ENCODE peak calls at places on chromosomes 11 and 22, in nine cellular contexts. One of them, this sample, is unnamed.

GRCh38 chr11:104609297-104609696 is 289.0 kb downstream of the CASP12 start:
- DNase-seq in AG04449: no peak
- DNase-seq in hippocampal formation: peak; percentile 26
- DNase-seq in RWPE2: no peak
- DNase-seq in AG04450: peak; percentile 38
- DNase-seq in NCI-H446 treated with DMSO at 0.1 percent for 48 hours: peak; percentile 93
- DNase-seq in GM20000: peak; percentile 39
- DNase-seq in brain microvascular endothelial cell: peak; percentile 40
- DNase-seq in GDM1: no peak
- DNase-seq in this sample: peak; percentile 51

GRCh38 chr11:97743205-97743742 is 1277.5 kb upstream of the CNTN5 start:
- DNase-seq in hippocampal formation: no peak
- DNase-seq in AG04449: no peak
- DNase-seq in GM20000: no peak
- DNase-seq in AG04450: no peak
- DNase-seq in RWPE2: no peak
- DNase-seq in NCI-H446 treated with DMSO at 0.1 percent for 48 hours: no peak
- DNase-seq in brain microvascular endothelial cell: peak; percentile 52
- DNase-seq in GDM1: peak; percentile 57
- DNase-seq in this sample: no peak

GRCh38 chr11:1290052-1291040 is 19.1 kb downstream of the TOLLIP start:
- DNase-seq in GDM1: no peak
- DNase-seq in hippocampal formation: no peak
- DNase-seq in brain microvascular endothelial cell: no peak
- DNase-seq in GM20000: no peak
- DNase-seq in AG04450: no peak
- DNase-seq in RWPE2: no peak
- DNase-seq in NCI-H446 treated with DMSO at 0.1 percent for 48 hours: no peak
- DNase-seq in AG04449: no peak
- DNase-seq in this sample: no peak

GRCh38 chr11:112511906-112512305 is 251.2 kb upstream of the PLET1 start:
- DNase-seq in GM20000: no peak
- DNase-seq in RWPE2: no peak
- DNase-seq in NCI-H446 treated with DMSO at 0.1 percent for 48 hours: no peak
- DNase-seq in GDM1: no peak
- DNase-seq in brain microvascular endothelial cell: no peak
- DNase-seq in AG04450: no peak
- DNase-seq in hippocampal formation: no peak
- DNase-seq in AG04449: no peak
- DNase-seq in this sample: no peak

GRCh38 chr22:20566420-20567260 is 59.2 kb downstream of the MED15 start:
- DNase-seq in brain microvascular endothelial cell: no peak
- DNase-seq in GM20000: no peak
- DNase-seq in GDM1: no peak
- DNase-seq in NCI-H446 treated with DMSO at 0.1 percent for 48 hours: peak; percentile 55
- DNase-seq in RWPE2: no peak
- DNase-seq in AG04450: no peak
- DNase-seq in hippocampal formation: no peak
- DNase-seq in AG04449: peak; percentile 82
- DNase-seq in this sample: peak; percentile 41

GRCh38 chr11:46666982-46667590 is 33.3 kb downstream of the ARHGAP1 start:
- DNase-seq in GDM1: no peak
- DNase-seq in brain microvascular endothelial cell: no peak
- DNase-seq in AG04450: no peak
- DNase-seq in GM20000: no peak
- DNase-seq in RWPE2: no peak
- DNase-seq in NCI-H446 treated with DMSO at 0.1 percent for 48 hours: no peak
- DNase-seq in hippocampal formation: no peak
- DNase-seq in AG04449: no peak
- DNase-seq in this sample: no peak

GRCh38 chr11:66670816-66671215 is 6.9 kb downstream of the RBM4B start:
- DNase-seq in GDM1: no peak
- DNase-seq in AG04450: no peak
- DNase-seq in hippocampal formation: no peak
- DNase-seq in GM20000: no peak
- DNase-seq in AG04449: no peak
- DNase-seq in RWPE2: no peak
- DNase-seq in brain microvascular endothelial cell: no peak
- DNase-seq in NCI-H446 treated with DMSO at 0.1 percent for 48 hours: no peak
- DNase-seq in this sample: no peak

GRCh38 chr11:90222152-90222458 is 744 bp downstream of the CHORDC1 start:
- DNase-seq in RWPE2: no peak
- DNase-seq in GM20000: no peak
- DNase-seq in hippocampal formation: no peak
- DNase-seq in AG04450: no peak
- DNase-seq in GDM1: no peak
- DNase-seq in brain microvascular endothelial cell: no peak
- DNase-seq in AG04449: no peak
- DNase-seq in NCI-H446 treated with DMSO at 0.1 percent for 48 hours: no peak
- DNase-seq in this sample: peak; percentile 5

GRCh38 chr11:67437082-67437821 is at the start of gene PTPRCAP:
- DNase-seq in AG04449: no peak
- DNase-seq in brain microvascular endothelial cell: no peak
- DNase-seq in AG04450: no peak
- DNase-seq in hippocampal formation: no peak
- DNase-seq in RWPE2: no peak
- DNase-seq in NCI-H446 treated with DMSO at 0.1 percent for 48 hours: no peak
- DNase-seq in GM20000: peak; percentile 85
- DNase-seq in GDM1: peak; percentile 77
- DNase-seq in this sample: no peak

GRCh38 chr22:44968736-44969135 is 41.1 kb downstream of the PHF21B start:
- DNase-seq in brain microvascular endothelial cell: no peak
- DNase-seq in AG04449: no peak
- DNase-seq in RWPE2: no peak
- DNase-seq in GDM1: no peak
- DNase-seq in NCI-H446 treated with DMSO at 0.1 percent for 48 hours: no peak
- DNase-seq in hippocampal formation: no peak
- DNase-seq in GM20000: no peak
- DNase-seq in AG04450: no peak
- DNase-seq in this sample: no peak

GRCh38 chr11:74092425-74092824 is 78.4 kb downstream of the C2CD3 start:
- DNase-seq in hippocampal formation: no peak
- DNase-seq in AG04450: no peak
- DNase-seq in GM20000: no peak
- DNase-seq in AG04449: no peak
- DNase-seq in RWPE2: no peak
- DNase-seq in GDM1: no peak
- DNase-seq in NCI-H446 treated with DMSO at 0.1 percent for 48 hours: no peak
- DNase-seq in brain microvascular endothelial cell: no peak
- DNase-seq in this sample: no peak

GRCh38 chr11:60978546-60979380 is 7.3 kb downstream of the CD6 start:
- DNase-seq in brain microvascular endothelial cell: no peak
- DNase-seq in NCI-H446 treated with DMSO at 0.1 percent for 48 hours: no peak
- DNase-seq in AG04449: no peak
- DNase-seq in AG04450: no peak
- DNase-seq in hippocampal formation: no peak
- DNase-seq in GDM1: peak; percentile 14
- DNase-seq in GM20000: no peak
- DNase-seq in RWPE2: no peak
- DNase-seq in this sample: peak; percentile 8

GRCh38 chr22:41682033-41682807 is 6.4 kb downstream of the SNU13 start:
- DNase-seq in NCI-H446 treated with DMSO at 0.1 percent for 48 hours: peak; percentile 39
- DNase-seq in RWPE2: peak; percentile 87
- DNase-seq in GDM1: peak; percentile 66
- DNase-seq in brain microvascular endothelial cell: peak; percentile 83
- DNase-seq in AG04450: peak; percentile 52
- DNase-seq in hippocampal formation: peak; percentile 73
- DNase-seq in AG04449: peak; percentile 34
- DNase-seq in GM20000: peak; percentile 82
- DNase-seq in this sample: peak; percentile 86

GRCh38 chr11:112223754-112224532 is 2.3 kb upstream of the PTS start:
- DNase-seq in AG04449: no peak
- DNase-seq in AG04450: no peak
- DNase-seq in hippocampal formation: no peak
- DNase-seq in GM20000: no peak
- DNase-seq in NCI-H446 treated with DMSO at 0.1 percent for 48 hours: no peak
- DNase-seq in GDM1: no peak
- DNase-seq in RWPE2: no peak
- DNase-seq in brain microvascular endothelial cell: no peak
- DNase-seq in this sample: no peak

GRCh38 chr11:128095459-128096096 is 491.8 kb downstream of the ETS1 start:
- DNase-seq in NCI-H446 treated with DMSO at 0.1 percent for 48 hours: no peak
- DNase-seq in brain microvascular endothelial cell: peak; percentile 94
- DNase-seq in GM20000: no peak
- DNase-seq in AG04449: peak; percentile 58
- DNase-seq in AG04450: peak; percentile 6
- DNase-seq in GDM1: no peak
- DNase-seq in RWPE2: no peak
- DNase-seq in hippocampal formation: no peak
- DNase-seq in this sample: peak; percentile 34

GRCh38 chr11:29780756-29781155 is 236.1 kb downstream of the KCNA4 start:
- DNase-seq in hippocampal formation: no peak
- DNase-seq in AG04449: no peak
- DNase-seq in brain microvascular endothelial cell: no peak
- DNase-seq in AG04450: no peak
- DNase-seq in RWPE2: no peak
- DNase-seq in NCI-H446 treated with DMSO at 0.1 percent for 48 hours: no peak
- DNase-seq in GDM1: no peak
- DNase-seq in GM20000: no peak
- DNase-seq in this sample: no peak

GRCh38 chr11:77779935-77780334 is 40.6 kb downstream of the RSF1 start:
- DNase-seq in brain microvascular endothelial cell: peak; percentile 24
- DNase-seq in RWPE2: no peak
- DNase-seq in AG04450: peak; percentile 3
- DNase-seq in hippocampal formation: no peak
- DNase-seq in GM20000: no peak
- DNase-seq in NCI-H446 treated with DMSO at 0.1 percent for 48 hours: no peak
- DNase-seq in GDM1: no peak
- DNase-seq in AG04449: no peak
- DNase-seq in this sample: peak; percentile 13

GRCh38 chr11:43955381-43956118 is 13.1 kb downstream of the C11orf96 start:
- DNase-seq in RWPE2: no peak
- DNase-seq in AG04450: no peak
- DNase-seq in AG04449: no peak
- DNase-seq in hippocampal formation: no peak
- DNase-seq in GM20000: no peak
- DNase-seq in brain microvascular endothelial cell: no peak
- DNase-seq in NCI-H446 treated with DMSO at 0.1 percent for 48 hours: no peak
- DNase-seq in GDM1: no peak
- DNase-seq in this sample: no peak

GRCh38 chr11:86949995-86950993 is 4.9 kb downstream of the FZD4 start:
- DNase-seq in AG04450: no peak
- DNase-seq in hippocampal formation: no peak
- DNase-seq in AG04449: no peak
- DNase-seq in GDM1: no peak
- DNase-seq in brain microvascular endothelial cell: no peak
- DNase-seq in GM20000: no peak
- DNase-seq in RWPE2: no peak
- DNase-seq in NCI-H446 treated with DMSO at 0.1 percent for 48 hours: no peak
- DNase-seq in this sample: no peak

GRCh38 chr11:65442952-65443351 is 20.4 kb downstream of the NEAT1 start:
- DNase-seq in GDM1: no peak
- DNase-seq in AG04449: no peak
- DNase-seq in GM20000: no peak
- DNase-seq in RWPE2: no peak
- DNase-seq in NCI-H446 treated with DMSO at 0.1 percent for 48 hours: no peak
- DNase-seq in AG04450: no peak
- DNase-seq in brain microvascular endothelial cell: peak; percentile 37
- DNase-seq in hippocampal formation: no peak
- DNase-seq in this sample: no peak

GRCh38 chr11:65185869-65186341 is 4.2 kb downstream of the CAPN1 start:
- DNase-seq in AG04449: no peak
- DNase-seq in brain microvascular endothelial cell: no peak
- DNase-seq in GDM1: no peak
- DNase-seq in AG04450: no peak
- DNase-seq in GM20000: no peak
- DNase-seq in hippocampal formation: no peak
- DNase-seq in NCI-H446 treated with DMSO at 0.1 percent for 48 hours: no peak
- DNase-seq in RWPE2: peak; percentile 40
- DNase-seq in this sample: no peak

GRCh38 chr11:45485070-45485716 is 180.2 kb downstream of the CHST1 start:
- DNase-seq in brain microvascular endothelial cell: no peak
- DNase-seq in hippocampal formation: no peak
- DNase-seq in RWPE2: peak; percentile 6
- DNase-seq in AG04449: no peak
- DNase-seq in GDM1: no peak
- DNase-seq in GM20000: no peak
- DNase-seq in AG04450: no peak
- DNase-seq in NCI-H446 treated with DMSO at 0.1 percent for 48 hours: no peak
- DNase-seq in this sample: no peak

GRCh38 chr22:45743687-45744086 is 72.1 kb downstream of the ATXN10 start:
- DNase-seq in GDM1: no peak
- DNase-seq in AG04449: no peak
- DNase-seq in AG04450: no peak
- DNase-seq in NCI-H446 treated with DMSO at 0.1 percent for 48 hours: no peak
- DNase-seq in brain microvascular endothelial cell: no peak
- DNase-seq in RWPE2: no peak
- DNase-seq in hippocampal formation: no peak
- DNase-seq in GM20000: no peak
- DNase-seq in this sample: no peak

GRCh38 chr11:73999581-74000306 is 9.1 kb downstream of the UCP3 start:
- DNase-seq in AG04450: no peak
- DNase-seq in hippocampal formation: no peak
- DNase-seq in RWPE2: no peak
- DNase-seq in GM20000: no peak
- DNase-seq in NCI-H446 treated with DMSO at 0.1 percent for 48 hours: no peak
- DNase-seq in GDM1: no peak
- DNase-seq in brain microvascular endothelial cell: no peak
- DNase-seq in AG04449: no peak
- DNase-seq in this sample: no peak

GRCh38 chr22:23035557-23036277 is 34.6 kb upstream of the GNAZ start:
- DNase-seq in AG04449: no peak
- DNase-seq in brain microvascular endothelial cell: no peak
- DNase-seq in NCI-H446 treated with DMSO at 0.1 percent for 48 hours: no peak
- DNase-seq in RWPE2: no peak
- DNase-seq in GM20000: no peak
- DNase-seq in AG04450: no peak
- DNase-seq in hippocampal formation: no peak
- DNase-seq in GDM1: no peak
- DNase-seq in this sample: no peak

GRCh38 chr11:33045551-33046255 is 6.3 kb downstream of the TCP11L1 start:
- DNase-seq in GM20000: no peak
- DNase-seq in RWPE2: peak; percentile 76
- DNase-seq in NCI-H446 treated with DMSO at 0.1 percent for 48 hours: no peak
- DNase-seq in hippocampal formation: no peak
- DNase-seq in AG04449: no peak
- DNase-seq in brain microvascular endothelial cell: no peak
- DNase-seq in AG04450: no peak
- DNase-seq in GDM1: no peak
- DNase-seq in this sample: no peak

GRCh38 chr22:48167238-48167637 is 1404.8 kb downstream of the TBC1D22A start:
- DNase-seq in GM20000: no peak
- DNase-seq in RWPE2: no peak
- DNase-seq in hippocampal formation: no peak
- DNase-seq in AG04449: no peak
- DNase-seq in AG04450: no peak
- DNase-seq in NCI-H446 treated with DMSO at 0.1 percent for 48 hours: no peak
- DNase-seq in GDM1: no peak
- DNase-seq in brain microvascular endothelial cell: no peak
- DNase-seq in this sample: no peak

GRCh38 chr22:50627452-50627913 is 469 bp downstream of the ARSA start:
- DNase-seq in hippocampal formation: no peak
- DNase-seq in GM20000: peak; percentile 21
- DNase-seq in GDM1: no peak
- DNase-seq in NCI-H446 treated with DMSO at 0.1 percent for 48 hours: no peak
- DNase-seq in RWPE2: peak; percentile 62
- DNase-seq in AG04450: no peak
- DNase-seq in AG04449: no peak
- DNase-seq in brain microvascular endothelial cell: no peak
- DNase-seq in this sample: no peak

GRCh38 chr11:32198053-32198452 is 107.2 kb downstream of the RCN1 start:
- DNase-seq in AG04449: no peak
- DNase-seq in AG04450: no peak
- DNase-seq in GM20000: no peak
- DNase-seq in brain microvascular endothelial cell: no peak
- DNase-seq in RWPE2: no peak
- DNase-seq in NCI-H446 treated with DMSO at 0.1 percent for 48 hours: no peak
- DNase-seq in GDM1: no peak
- DNase-seq in hippocampal formation: no peak
- DNase-seq in this sample: no peak

GRCh38 chr11:87879118-87879517 is 296.1 kb downstream of the RAB38 start:
- DNase-seq in NCI-H446 treated with DMSO at 0.1 percent for 48 hours: no peak
- DNase-seq in RWPE2: no peak
- DNase-seq in AG04449: no peak
- DNase-seq in AG04450: no peak
- DNase-seq in hippocampal formation: no peak
- DNase-seq in GM20000: no peak
- DNase-seq in brain microvascular endothelial cell: peak; percentile 43
- DNase-seq in GDM1: no peak
- DNase-seq in this sample: no peak

GRCh38 chr11:117045196-117045595 is 53.0 kb downstream of the SIK3 start:
- DNase-seq in GDM1: no peak
- DNase-seq in AG04450: peak; percentile 15
- DNase-seq in hippocampal formation: no peak
- DNase-seq in AG04449: no peak
- DNase-seq in GM20000: no peak
- DNase-seq in brain microvascular endothelial cell: no peak
- DNase-seq in NCI-H446 treated with DMSO at 0.1 percent for 48 hours: no peak
- DNase-seq in RWPE2: no peak
- DNase-seq in this sample: no peak